ENCODE peak calls at places on chromosomes 3 and 15, in four cellular contexts. One of them, this sample, is unnamed.

GRCh38 chr3:184715943-184716651 is 4.2 kb upstream of the MAGEF1 start:
- DNase-seq in H1: no peak
- DNase-seq in SK-N-SH: no peak
- DNase-seq in K562: no peak
- DNase-seq in this sample: no peak

GRCh38 chr15:31892513-31892912 is 137.8 kb upstream of the CHRNA7 start:
- DNase-seq in H1: no peak
- DNase-seq in SK-N-SH: no peak
- DNase-seq in K562: no peak
- DNase-seq in this sample: no peak

GRCh38 chr3:172987268-172987667 is 153.8 kb downstream of the SPATA16 start:
- DNase-seq in H1: peak; percentile 50
- DNase-seq in SK-N-SH: no peak
- DNase-seq in K562: peak; percentile 72
- DNase-seq in this sample: peak; percentile 16

GRCh38 chr3:140186421-140186920 is 251.5 kb downstream of the CLSTN2 start:
- DNase-seq in H1: no peak
- DNase-seq in SK-N-SH: peak; percentile 30
- DNase-seq in K562: no peak
- DNase-seq in this sample: no peak

GRCh38 chr3:64852738-64853137 is 164.9 kb upstream of the ADAMTS9 start:
- DNase-seq in H1: no peak
- DNase-seq in SK-N-SH: no peak
- DNase-seq in K562: no peak
- DNase-seq in this sample: no peak

GRCh38 chr3:71723452-71724170 is 1.6 kb downstream of the EIF4E3 start:
- DNase-seq in H1: no peak
- DNase-seq in SK-N-SH: no peak
- DNase-seq in K562: no peak
- DNase-seq in this sample: no peak

GRCh38 chr3:151895478-151895877 is 22.0 kb downstream of the SUCNR1 start:
- DNase-seq in H1: no peak
- DNase-seq in SK-N-SH: no peak
- DNase-seq in K562: no peak
- DNase-seq in this sample: no peak

GRCh38 chr3:141722076-141722475 is 16.0 kb upstream of the RNF7 start:
- DNase-seq in H1: no peak
- DNase-seq in SK-N-SH: no peak
- DNase-seq in K562: no peak
- DNase-seq in this sample: no peak

GRCh38 chr3:142269777-142270176 is 44.4 kb upstream of the GK5 start:
- DNase-seq in H1: no peak
- DNase-seq in SK-N-SH: no peak
- DNase-seq in K562: no peak
- DNase-seq in this sample: no peak

GRCh38 chr15:101502572-101503295 is 13.2 kb upstream of the PCSK6 start:
- DNase-seq in H1: peak; percentile 39
- DNase-seq in SK-N-SH: no peak
- DNase-seq in K562: no peak
- DNase-seq in this sample: no peak

GRCh38 chr3:154040283-154040682 is 80.9 kb upstream of the ARHGEF26 start:
- DNase-seq in H1: no peak
- DNase-seq in SK-N-SH: no peak
- DNase-seq in K562: peak; percentile 22
- DNase-seq in this sample: peak; percentile 23

GRCh38 chr15:36232491-36232890 is 346.9 kb upstream of the CDIN1 start:
- DNase-seq in H1: no peak
- DNase-seq in SK-N-SH: no peak
- DNase-seq in K562: no peak
- DNase-seq in this sample: no peak

GRCh38 chr3:122961146-122961545 is 66.4 kb downstream of the SEMA5B start:
- DNase-seq in H1: no peak
- DNase-seq in SK-N-SH: no peak
- DNase-seq in K562: no peak
- DNase-seq in this sample: no peak

GRCh38 chr3:110311526-110311925 is 760.1 kb upstream of the NECTIN3 start:
- DNase-seq in H1: no peak
- DNase-seq in SK-N-SH: no peak
- DNase-seq in K562: no peak
- DNase-seq in this sample: no peak

GRCh38 chr3:62371735-62372591 is 1.4 kb downstream of the FEZF2 start:
- DNase-seq in H1: peak; percentile 76
- DNase-seq in SK-N-SH: peak; percentile 54
- DNase-seq in K562: no peak
- DNase-seq in this sample: no peak

GRCh38 chr3:36792342-36792741 is 28.0 kb upstream of the DCLK3 start:
- DNase-seq in H1: peak; percentile 66
- DNase-seq in SK-N-SH: peak; percentile 42
- DNase-seq in K562: peak; percentile 62
- DNase-seq in this sample: peak; percentile 30

GRCh38 chr3:107951111-107951510 is 139.7 kb downstream of the CD47 start:
- DNase-seq in H1: no peak
- DNase-seq in SK-N-SH: no peak
- DNase-seq in K562: no peak
- DNase-seq in this sample: no peak

GRCh38 chr3:184880616-184881015 is 68.7 kb downstream of the VPS8 start:
- DNase-seq in H1: no peak
- DNase-seq in SK-N-SH: no peak
- DNase-seq in K562: no peak
- DNase-seq in this sample: no peak

GRCh38 chr15:69265347-69265955 is 33.3 kb upstream of the PAQR5 start:
- DNase-seq in H1: no peak
- DNase-seq in SK-N-SH: no peak
- DNase-seq in K562: peak; percentile 27
- DNase-seq in this sample: peak; percentile 47

GRCh38 chr3:17154941-17155340 is 270.2 kb downstream of the PLCL2 start:
- DNase-seq in H1: no peak
- DNase-seq in SK-N-SH: no peak
- DNase-seq in K562: no peak
- DNase-seq in this sample: no peak

GRCh38 chr3:107523361-107524213 is 825 bp downstream of the BBX start:
- DNase-seq in H1: peak; percentile 72
- DNase-seq in SK-N-SH: peak; percentile 77
- DNase-seq in K562: peak; percentile 44
- DNase-seq in this sample: peak; percentile 5

GRCh38 chr3:95407709-95408463 is 1345.0 kb downstream of the NSUN3 start:
- DNase-seq in H1: no peak
- DNase-seq in SK-N-SH: no peak
- DNase-seq in K562: no peak
- DNase-seq in this sample: no peak

GRCh38 chr3:11774296-11774877 is 72.3 kb downstream of the TAMM41 start:
- DNase-seq in H1: peak; percentile 71
- DNase-seq in SK-N-SH: peak; percentile 76
- DNase-seq in K562: peak; percentile 66
- DNase-seq in this sample: peak; percentile 52

GRCh38 chr3:86772699-86773098 is 218.2 kb downstream of the VGLL3 start:
- DNase-seq in H1: no peak
- DNase-seq in SK-N-SH: no peak
- DNase-seq in K562: no peak
- DNase-seq in this sample: no peak

GRCh38 chr3:113954091-113954685 is 6.4 kb downstream of the ZDHHC23 start:
- DNase-seq in H1: no peak
- DNase-seq in SK-N-SH: no peak
- DNase-seq in K562: no peak
- DNase-seq in this sample: no peak

GRCh38 chr3:37907906-37908305 is 46.2 kb downstream of the CTDSPL start:
- DNase-seq in H1: no peak
- DNase-seq in SK-N-SH: no peak
- DNase-seq in K562: no peak
- DNase-seq in this sample: peak; percentile 95

GRCh38 chr3:150147776-150148175 is 177.1 kb upstream of the PFN2 start:
- DNase-seq in H1: no peak
- DNase-seq in SK-N-SH: no peak
- DNase-seq in K562: no peak
- DNase-seq in this sample: no peak

GRCh38 chr15:38267416-38268022 is 14.9 kb downstream of the SPRED1 start:
- DNase-seq in H1: no peak
- DNase-seq in SK-N-SH: no peak
- DNase-seq in K562: no peak
- DNase-seq in this sample: no peak

GRCh38 chr3:123335007-123335670 is 113.8 kb downstream of the ADCY5 start:
- DNase-seq in H1: no peak
- DNase-seq in SK-N-SH: no peak
- DNase-seq in K562: no peak
- DNase-seq in this sample: no peak

GRCh38 chr3:172190980-172191379 is 151.6 kb downstream of the FNDC3B start:
- DNase-seq in H1: no peak
- DNase-seq in SK-N-SH: no peak
- DNase-seq in K562: no peak
- DNase-seq in this sample: no peak

GRCh38 chr3:138434875-138435772 is 708 bp downstream of the ESYT3 start:
- DNase-seq in H1: peak; percentile 66
- DNase-seq in SK-N-SH: peak; percentile 67
- DNase-seq in K562: no peak
- DNase-seq in this sample: no peak

GRCh38 chr3:138434276-138434874 is at the start of gene ESYT3:
- DNase-seq in H1: peak; percentile 86
- DNase-seq in SK-N-SH: peak; percentile 83
- DNase-seq in K562: no peak
- DNase-seq in this sample: peak; percentile 73

GRCh38 chr3:138432576-138433240 is 1.7 kb upstream of the ESYT3 start:
- DNase-seq in H1: no peak
- DNase-seq in SK-N-SH: no peak
- DNase-seq in K562: no peak
- DNase-seq in this sample: no peak

GRCh38 chr3:138435840-138436239 is 1.4 kb downstream of the ESYT3 start:
- DNase-seq in H1: no peak
- DNase-seq in SK-N-SH: no peak
- DNase-seq in K562: no peak
- DNase-seq in this sample: no peak

DNA sequence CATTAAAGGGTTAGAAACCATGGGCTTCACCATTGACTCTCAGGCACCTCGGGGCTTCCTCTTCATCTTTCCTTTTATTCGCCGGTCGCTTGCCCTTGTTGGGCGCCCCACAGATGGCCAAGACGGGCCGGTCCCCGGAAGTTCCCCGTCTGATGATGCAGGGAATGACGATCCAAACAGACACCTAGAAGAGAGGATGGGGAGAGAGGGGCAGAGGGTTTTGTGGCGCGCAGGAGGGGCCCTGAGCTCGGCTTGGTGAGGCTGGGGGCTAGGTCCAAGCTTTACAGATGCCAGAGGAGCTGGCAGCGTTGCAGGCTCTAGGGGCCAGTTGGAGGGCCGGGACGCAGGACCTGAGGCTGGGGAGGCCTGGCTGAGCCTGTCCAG is 532 bp upstream of the ESYT3 start:
- DNase-seq in H1: no peak
- DNase-seq in SK-N-SH: no peak
- DNase-seq in K562: no peak
- DNase-seq in this sample: no peak
- H2AFZ ChIP-seq in H1: peak overlapping the region; percentile 24
- H2AFZ ChIP-seq in SK-N-SH: no peak overlapping the region
- H2AFZ ChIP-seq in K562: no peak overlapping the region
- H2AFZ ChIP-seq in this sample: no peak overlapping the region

GRCh38 chr15:79674124-79674465 is 222.7 kb downstream of the MTHFS start:
- DNase-seq in H1: no peak
- DNase-seq in SK-N-SH: no peak
- DNase-seq in K562: no peak
- DNase-seq in this sample: no peak

GRCh38 chr15:79678032-79678701 is 218.6 kb downstream of the MTHFS start:
- DNase-seq in H1: no peak
- DNase-seq in SK-N-SH: no peak
- DNase-seq in K562: no peak
- DNase-seq in this sample: no peak

GRCh38 chr15:79676621-79677020 is 220.2 kb downstream of the MTHFS start:
- DNase-seq in H1: no peak
- DNase-seq in SK-N-SH: no peak
- DNase-seq in K562: no peak
- DNase-seq in this sample: no peak

GRCh38 chr15:79675982-79676381 is 220.8 kb downstream of the MTHFS start:
- DNase-seq in H1: no peak
- DNase-seq in SK-N-SH: no peak
- DNase-seq in K562: no peak
- DNase-seq in this sample: no peak

GRCh38 chr15:79673416-79674123 is 223.2 kb downstream of the MTHFS start:
- DNase-seq in H1: peak; percentile 54
- DNase-seq in SK-N-SH: no peak
- DNase-seq in K562: no peak
- DNase-seq in this sample: no peak
- TF ChIP-seq RFX5 in H1: no peak
- TF ChIP-seq RFX5 in SK-N-SH: no peak
- TF ChIP-seq RFX5 in K562: no peak
- TF ChIP-seq RFX5 in this sample: no peak

GRCh38 chr3:55935241-55935640 is 448.1 kb upstream of the WNT5A start:
- DNase-seq in H1: no peak
- DNase-seq in SK-N-SH: no peak
- DNase-seq in K562: no peak
- DNase-seq in this sample: no peak

GRCh38 chr3:55939287-55939686 is 452.2 kb upstream of the WNT5A start:
- DNase-seq in H1: no peak
- DNase-seq in SK-N-SH: no peak
- DNase-seq in K562: no peak
- DNase-seq in this sample: no peak

GRCh38 chr3:55936549-55937052 is 449.5 kb upstream of the WNT5A start:
- DNase-seq in H1: no peak
- DNase-seq in SK-N-SH: no peak
- DNase-seq in K562: no peak
- DNase-seq in this sample: no peak

GRCh38 chr3:55937301-55937700 is 450.2 kb upstream of the WNT5A start:
- DNase-seq in H1: no peak
- DNase-seq in SK-N-SH: no peak
- DNase-seq in K562: no peak
- DNase-seq in this sample: no peak
- H2AFZ ChIP-seq in H1: no peak overlapping the region
- H2AFZ ChIP-seq in SK-N-SH: no peak overlapping the region
- H2AFZ ChIP-seq in K562: no peak overlapping the region
- H2AFZ ChIP-seq in this sample: no peak overlapping the region

DNA sequence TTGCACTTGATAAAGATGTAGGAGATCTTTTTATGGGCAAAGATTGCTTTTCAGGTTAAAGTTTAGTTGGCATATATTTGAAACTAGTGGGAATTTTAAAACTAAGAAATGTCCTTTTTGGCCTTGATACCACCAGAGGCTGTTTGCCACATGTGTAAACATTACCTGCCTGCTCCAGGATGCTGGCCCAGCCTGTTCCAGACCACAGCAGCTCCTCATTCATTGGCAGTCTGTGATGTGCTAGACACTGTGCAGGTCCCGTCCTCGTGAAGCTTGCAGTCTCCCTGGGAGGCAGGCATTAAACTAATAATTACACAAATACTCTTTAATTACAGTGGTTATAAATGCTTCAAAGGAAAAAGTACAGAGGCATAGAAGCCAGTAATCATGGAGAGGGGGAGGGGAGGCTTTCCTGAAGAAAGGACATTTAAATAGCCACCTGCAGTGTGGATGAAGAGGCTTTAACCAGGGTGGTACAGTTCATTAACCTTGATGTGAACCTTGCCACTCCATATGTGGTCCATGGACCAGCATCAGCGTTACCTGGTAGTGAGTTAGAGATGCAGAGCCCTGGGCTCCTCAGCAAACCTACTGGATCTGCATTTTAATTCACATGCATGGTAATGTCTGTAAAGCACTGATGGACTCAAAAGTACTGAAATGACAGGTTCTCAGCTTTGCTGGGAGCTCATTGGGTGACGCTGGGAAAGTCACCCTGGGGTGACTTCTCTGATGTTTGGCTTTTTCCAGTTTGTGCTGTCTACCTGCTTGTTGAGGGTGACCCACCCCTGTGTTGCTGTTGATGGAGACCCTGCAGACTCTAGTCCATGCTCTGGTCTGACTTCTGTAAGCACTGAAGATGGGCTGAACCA is 5.3 kb downstream of the ZNF710 start:
- DNase-seq in H1: no peak
- DNase-seq in SK-N-SH: no peak
- DNase-seq in K562: no peak
- DNase-seq in this sample: no peak
- TF ChIP-seq RFX5 in H1: no peak
- TF ChIP-seq RFX5 in SK-N-SH: no peak
- TF ChIP-seq RFX5 in K562: no peak
- TF ChIP-seq RFX5 in this sample: no peak